ENCODE peak calls at places on chromosomes 11 and 22, in nine cellular contexts. G is germinal center; H is psoas muscle; Y is H9; K is LoVo; M is A172; T is left lung; E is neuronal stem cell; B is activated effector memory CD4-positive, alpha-beta T cell treated with anti-CD3 and anti-CD28 coated beads, Interleukin-2, amount 50 U/mL, for 16 hours. V is an unnamed sample.

GRCh38 chr22:49365191-49365837 is 462.4 kb downstream of the BRD1 start:
- DNase-seq in Y (no peak), M (no peak), B (no peak), K (no peak), H (no peak), G (no peak), T (no peak), E (no peak), V (no peak)

GRCh38 chr11:27820249-27820648 is 120.0 kb upstream of the BDNF start:
- DNase-seq in H (no peak), E (no peak), K (no peak), Y (no peak), G (no peak), M (no peak), B (no peak), T (no peak), V (no peak)

GRCh38 chr11:2417856-2418705 is 17.5 kb downstream of the TSSC4 start:
- DNase-seq in B (no peak), T (peak; percentile 78), K (no peak), E (no peak), M (no peak), H (peak; percentile 41), Y (no peak), G (no peak), V (peak; percentile 47)

GRCh38 chr11:46380340-46381045 is 976 bp upstream of the MDK start:
- DNase-seq in G (peak; percentile 51), Y (peak; percentile 89), T (peak; percentile 92), E (peak; percentile 90), M (peak; percentile 50), H (peak; percentile 77), B (peak; percentile 87), K (peak; percentile 43), V (peak; percentile 71)

GRCh38 chr22:47569389-47570299 is 807.2 kb downstream of the TBC1D22A start:
- DNase-seq in G (no peak), T (no peak), B (no peak), K (no peak), E (no peak), M (no peak), Y (no peak), H (no peak), V (no peak)

GRCh38 chr22:49966716-49967332 is 6.3 kb downstream of the PIM3 start:
- DNase-seq in Y (peak; percentile 32), G (no peak), K (no peak), H (peak; percentile 82), T (peak; percentile 94), M (no peak), B (peak; percentile 65), E (no peak), V (peak; percentile 81)

GRCh38 chr11:637593-638507 is 781 bp downstream of the DRD4 start:
- DNase-seq in K (no peak), H (peak; percentile 51), Y (no peak), B (no peak), M (no peak), G (no peak), E (peak; percentile 48), T (no peak), V (peak; percentile 45)

GRCh38 chr11:126039485-126040271 is 23.0 kb downstream of the CDON start:
- DNase-seq in H (no peak), G (no peak), E (no peak), T (no peak), K (no peak), B (no peak), Y (no peak), M (no peak), V (no peak)

GRCh38 chr22:20211997-20212753 is 55.9 kb downstream of the RTN4R start:
- DNase-seq in G (no peak), B (no peak), K (no peak), M (no peak), H (peak; percentile 65), Y (no peak), E (no peak), T (peak; percentile 89), V (peak; percentile 74)

GRCh38 chr22:43159484-43160178 is 8.3 kb downstream of the TSPO start:
- DNase-seq in E (no peak), M (no peak), H (peak; percentile 62), B (no peak), T (no peak), K (no peak), G (no peak), Y (peak; percentile 73), V (no peak)

GRCh38 chr22:36117053-36117554 is 43.5 kb downstream of the APOL3 start:
- DNase-seq in G (no peak), Y (no peak), H (no peak), E (no peak), K (no peak), T (no peak), B (no peak), M (no peak), V (no peak)